ENCODE peak calls at places on chromosomes 7 and 10, in eight cellular contexts. J, F, L, Q, Z, U, E and M are unnamed samples.

GRCh38 chr10:123901621-123902020 is 10.0 kb upstream of the CPXM2 start:
- DNase-seq in L (no peak), Q (no peak), F (no peak), J (no peak), Z (no peak), E (no peak), U (no peak), M (no peak)

GRCh38 chr10:96017227-96017687 is 26.1 kb upstream of the CCNJ start:
- DNase-seq in U (peak; percentile 63), E (peak; percentile 25), Z (peak; percentile 7), Q (peak; percentile 65), L (no peak), J (no peak), F (no peak), M (peak; percentile 87)

GRCh38 chr7:3106353-3106752 is 62.7 kb upstream of the CARD11 start:
- DNase-seq in Q (no peak), U (peak; percentile 82), F (no peak), Z (peak; percentile 64), L (no peak), J (no peak), E (no peak), M (no peak)

GRCh38 chr10:116281780-116282179 is 8.8 kb upstream of the GFRA1 start:
- DNase-seq in Z (no peak), E (no peak), Q (peak; percentile 56), L (no peak), J (no peak), F (no peak), U (no peak), M (no peak)

GRCh38 chr7:41416208-41416595 is 286.7 kb downstream of the INHBA start:
- DNase-seq in Q (no peak), U (no peak), Z (no peak), J (no peak), E (no peak), F (no peak), L (no peak), M (no peak)

GRCh38 chr7:36227223-36227622 is 74.2 kb downstream of the EEPD1 start:
- DNase-seq in U (no peak), Q (no peak), E (peak; percentile 48), J (no peak), L (no peak), F (peak; percentile 60), Z (no peak), M (no peak)

GRCh38 chr10:62899316-62899715 is 83.2 kb upstream of the EGR2 start:
- DNase-seq in Z (no peak), U (no peak), L (no peak), F (no peak), E (no peak), Q (no peak), J (no peak), M (no peak)

GRCh38 chr7:10860516-10860915 is 113.2 kb upstream of the PHF14 start:
- DNase-seq in F (no peak), E (no peak), Z (no peak), L (no peak), J (no peak), U (no peak), Q (peak; percentile 75), M (no peak)

GRCh38 chr7:29146888-29147609 is 712 bp upstream of the CPVL start:
- DNase-seq in Z (no peak), F (peak; percentile 29), Q (peak; percentile 39), J (no peak), U (peak; percentile 40), E (no peak), L (peak; percentile 69), M (no peak)

GRCh38 chr7:119196183-119196582 is 971.7 kb downstream of the ANKRD7 start:
- DNase-seq in E (no peak), Z (no peak), U (no peak), L (no peak), F (no peak), J (no peak), Q (no peak), M (no peak)

GRCh38 chr10:55063817-55064216 is 262.8 kb upstream of the PCDH15 start:
- DNase-seq in F (no peak), J (no peak), L (no peak), Q (no peak), U (no peak), Z (no peak), E (no peak), M (peak; percentile 9)

GRCh38 chr10:80474920-80475319 is 20.8 kb downstream of the TSPAN14 start:
- DNase-seq in J (no peak), Z (no peak), E (no peak), U (no peak), F (no peak), Q (no peak), L (no peak), M (no peak)

GRCh38 chr7:28732037-28732869 is 225.9 kb downstream of the TRIL start:
- DNase-seq in F (no peak), U (no peak), E (no peak), Q (peak; percentile 59), J (no peak), L (no peak), Z (no peak), M (peak; percentile 57)

GRCh38 chr7:47596502-47597202 is 14.7 kb upstream of the TNS3 start:
- DNase-seq in L (no peak), E (no peak), F (no peak), J (no peak), Q (peak; percentile 49), Z (no peak), U (no peak), M (no peak)

GRCh38 chr10:99695761-99696160 is 36.2 kb downstream of the COX15 start:
- DNase-seq in L (no peak), E (no peak), Z (no peak), U (no peak), F (no peak), J (no peak), Q (no peak), M (no peak)

GRCh38 chr7:56287429-56288138 is 171.4 kb upstream of the NUPR2 start:
- DNase-seq in L (peak; percentile 19), E (peak; percentile 44), F (peak; percentile 45), U (no peak), J (no peak), Q (no peak), Z (no peak), M (no peak)

GRCh38 chr10:124693801-124694416 is 50.3 kb downstream of the FAM53B start:
- DNase-seq in F (peak; percentile 19), J (no peak), Z (peak; percentile 32), L (no peak), E (no peak), Q (no peak), U (no peak), M (no peak)

GRCh38 chr10:62993121-62993520 is 140.0 kb upstream of the NRBF2 start:
- DNase-seq in Z (no peak), F (no peak), E (no peak), Q (no peak), L (no peak), U (no peak), J (no peak), M (no peak)

GRCh38 chr10:44759122-44759521 is 152.0 kb upstream of the TMEM72 start:
- DNase-seq in E (no peak), Q (no peak), U (no peak), Z (no peak), J (no peak), L (no peak), F (no peak), M (no peak)

GRCh38 chr7:39507866-39508551 is 58.2 kb upstream of the YAE1 start:
- DNase-seq in J (no peak), Q (no peak), U (no peak), F (no peak), Z (no peak), E (no peak), L (no peak), M (no peak)

GRCh38 chr7:40482794-40483374 is 348.1 kb downstream of the SUGCT start:
- DNase-seq in Z (no peak), Q (no peak), J (no peak), E (no peak), U (no peak), L (no peak), F (no peak), M (no peak)